ENCODE peak calls at places on chromosomes 3 and 15, in nine cellular contexts. H is endothelial cell of umbilical vein; X is breast epithelium; I is activated CD4-positive, alpha-beta T cell treated with anti-CD3 and anti-CD28 coated beads for 4 hours; U is fibroblast of pulmonary artery; T is activated T-helper 2 cell treated with anti-CD3 and anti-CD28 coated beads, Interferon-gamma antibody, Interleukin-2, Interleukin-4, amounts not matched to agents 10 μg/mL and 5 μg/mL and 100 μg/mL, durations not matched to agents 14 hours and 24 hours and 36 hours; M is heart left ventricle; W is 8988T; N is HFFc6. Q is an unnamed sample.

GRCh38 chr3:133694288-133695268 is 32.8 kb upstream of the TOPBP1 start:
- DNase-seq in W (no peak), T (no peak), X (no peak), U (no peak), H (no peak), N (no peak), M (no peak), I (no peak), Q (no peak)

GRCh38 chr3:62601238-62601856 is 228.0 kb upstream of the FEZF2 start:
- DNase-seq in I (no peak), X (no peak), U (peak), M (no peak), W (no peak), N (peak), H (peak), T (no peak), Q (no peak)

GRCh38 chr15:76286231-76286879 is 24.9 kb downstream of the ETFA start:
- DNase-seq in M (no peak), H (no peak), I (peak), U (no peak), W (no peak), T (no peak), X (no peak), N (no peak), Q (no peak)

GRCh38 chr3:36182024-36182423 is 198.3 kb upstream of the STAC start:
- DNase-seq in U (no peak), I (no peak), X (no peak), M (no peak), T (no peak), H (no peak), W (no peak), N (no peak), Q (no peak)

GRCh38 chr3:50502225-50502583 is 1.2 kb downstream of the CACNA2D2 start:
- DNase-seq in T (no peak), I (no peak), X (no peak), H (no peak), M (no peak), U (no peak), W (peak), N (no peak), Q (no peak)

GRCh38 chr3:74009961-74010859 is 385.5 kb upstream of the PDZRN3 start:
- DNase-seq in I (no peak), W (no peak), M (no peak), H (no peak), N (no peak), U (no peak), T (no peak), X (no peak), Q (no peak)

GRCh38 chr3:9866639-9867038 is 13.4 kb downstream of the CIDEC start:
- DNase-seq in X (peak), W (no peak), M (no peak), T (no peak), H (no peak), U (peak), I (no peak), N (no peak), Q (no peak)

GRCh38 chr3:30600572-30600971 is 5.8 kb upstream of the TGFBR2 start:
- DNase-seq in N (no peak), M (no peak), T (no peak), U (no peak), W (no peak), H (no peak), I (no peak), X (peak), Q (peak)

GRCh38 chr3:58183891-58184290 is 26.9 kb downstream of the DNASE1L3 start:
- DNase-seq in W (no peak), I (no peak), N (no peak), X (no peak), U (no peak), H (no peak), M (no peak), T (no peak), Q (no peak)

GRCh38 chr15:74422723-74423442 is 10.9 kb downstream of the SEMA7A start:
- DNase-seq in N (peak), T (no peak), M (no peak), W (no peak), H (no peak), I (no peak), U (peak), X (peak), Q (no peak)

GRCh38 chr3:66819993-66820501 is 178.1 kb upstream of the KBTBD8 start:
- DNase-seq in M (no peak), H (no peak), T (no peak), I (no peak), N (no peak), X (no peak), U (no peak), W (no peak), Q (no peak)

GRCh38 chr15:59632714-59633113 is 21.1 kb downstream of the GCNT3 start:
- DNase-seq in M (no peak), T (no peak), W (no peak), H (no peak), I (no peak), N (peak), X (no peak), U (peak), Q (no peak)

GRCh38 chr3:73572371-73572770 is 52.4 kb downstream of the PDZRN3 start:
- DNase-seq in U (no peak), N (no peak), M (no peak), W (no peak), T (no peak), I (no peak), H (no peak), X (no peak), Q (no peak)